ENCODE peak calls at places on chromosome 13, in eight cellular contexts. One of them, this sample, is unnamed.

GRCh38 chr13:31957772-31958171 is 73.8 kb upstream of the FRY start:
- DNase-seq in GM23338: no peak
- DNase-seq in EL: no peak
- DNase-seq in left cardiac atrium: no peak
- DNase-seq in lower leg skin: no peak
- DNase-seq in activated CD4-positive, alpha-beta T cell treated with anti-CD3 and anti-CD28 coated beads for 24 hours: no peak
- DNase-seq in heart right ventricle: no peak
- DNase-seq in posterior vena cava: no peak
- DNase-seq in this sample: no peak

GRCh38 chr13:97266734-97267417 is 44.7 kb downstream of the MBNL2 start:
- DNase-seq in posterior vena cava: no peak
- DNase-seq in GM23338: peak; percentile 36
- DNase-seq in lower leg skin: no peak
- DNase-seq in heart right ventricle: no peak
- DNase-seq in activated CD4-positive, alpha-beta T cell treated with anti-CD3 and anti-CD28 coated beads for 24 hours: no peak
- DNase-seq in EL: no peak
- DNase-seq in left cardiac atrium: no peak
- DNase-seq in this sample: no peak

GRCh38 chr13:85223883-85224656 is 575.1 kb downstream of the SLITRK6 start:
- DNase-seq in left cardiac atrium: no peak
- DNase-seq in activated CD4-positive, alpha-beta T cell treated with anti-CD3 and anti-CD28 coated beads for 24 hours: no peak
- DNase-seq in lower leg skin: no peak
- DNase-seq in heart right ventricle: no peak
- DNase-seq in posterior vena cava: no peak
- DNase-seq in GM23338: no peak
- DNase-seq in EL: no peak
- DNase-seq in this sample: no peak

GRCh38 chr13:53336441-53337160 is 308.0 kb downstream of the OLFM4 start:
- DNase-seq in left cardiac atrium: no peak
- DNase-seq in GM23338: no peak
- DNase-seq in posterior vena cava: no peak
- DNase-seq in heart right ventricle: no peak
- DNase-seq in activated CD4-positive, alpha-beta T cell treated with anti-CD3 and anti-CD28 coated beads for 24 hours: no peak
- DNase-seq in EL: no peak
- DNase-seq in lower leg skin: no peak
- DNase-seq in this sample: no peak

GRCh38 chr13:40146063-40146462 is 490.6 kb downstream of the COG6 start:
- DNase-seq in posterior vena cava: no peak
- DNase-seq in heart right ventricle: no peak
- DNase-seq in GM23338: peak; percentile 59
- DNase-seq in lower leg skin: no peak
- DNase-seq in left cardiac atrium: no peak
- DNase-seq in EL: no peak
- DNase-seq in activated CD4-positive, alpha-beta T cell treated with anti-CD3 and anti-CD28 coated beads for 24 hours: no peak
- DNase-seq in this sample: no peak

GRCh38 chr13:113116206-113116800 is 6.3 kb upstream of the F10 start:
- DNase-seq in heart right ventricle: no peak
- DNase-seq in posterior vena cava: no peak
- DNase-seq in left cardiac atrium: no peak
- DNase-seq in GM23338: no peak
- DNase-seq in EL: no peak
- DNase-seq in activated CD4-positive, alpha-beta T cell treated with anti-CD3 and anti-CD28 coated beads for 24 hours: no peak
- DNase-seq in lower leg skin: peak; percentile 31
- DNase-seq in this sample: no peak

GRCh38 chr13:112693831-112694497 is 4.1 kb downstream of the ATP11A start:
- DNase-seq in heart right ventricle: peak; percentile 69
- DNase-seq in posterior vena cava: peak; percentile 68
- DNase-seq in lower leg skin: peak; percentile 79
- DNase-seq in GM23338: no peak
- DNase-seq in left cardiac atrium: no peak
- DNase-seq in activated CD4-positive, alpha-beta T cell treated with anti-CD3 and anti-CD28 coated beads for 24 hours: no peak
- DNase-seq in EL: peak; percentile 74
- DNase-seq in this sample: peak; percentile 48

GRCh38 chr13:29523199-29523931 is 72.1 kb downstream of the SLC7A1 start:
- DNase-seq in left cardiac atrium: peak; percentile 79
- DNase-seq in EL: no peak
- DNase-seq in lower leg skin: no peak
- DNase-seq in GM23338: no peak
- DNase-seq in posterior vena cava: peak; percentile 92
- DNase-seq in heart right ventricle: peak; percentile 60
- DNase-seq in activated CD4-positive, alpha-beta T cell treated with anti-CD3 and anti-CD28 coated beads for 24 hours: no peak
- DNase-seq in this sample: no peak

GRCh38 chr13:26693749-26694463 is 66.7 kb downstream of the GPR12 start:
- DNase-seq in GM23338: peak; percentile 31
- DNase-seq in left cardiac atrium: no peak
- DNase-seq in heart right ventricle: no peak
- DNase-seq in lower leg skin: no peak
- DNase-seq in posterior vena cava: no peak
- DNase-seq in activated CD4-positive, alpha-beta T cell treated with anti-CD3 and anti-CD28 coated beads for 24 hours: no peak
- DNase-seq in EL: no peak
- DNase-seq in this sample: no peak

GRCh38 chr13:50357586-50358118 is 342.4 kb downstream of the KCNRG start:
- DNase-seq in heart right ventricle: peak; percentile 54
- DNase-seq in left cardiac atrium: peak; percentile 34
- DNase-seq in activated CD4-positive, alpha-beta T cell treated with anti-CD3 and anti-CD28 coated beads for 24 hours: no peak
- DNase-seq in lower leg skin: no peak
- DNase-seq in posterior vena cava: no peak
- DNase-seq in GM23338: no peak
- DNase-seq in EL: peak; percentile 63
- DNase-seq in this sample: no peak

GRCh38 chr13:94984974-94985373 is 272.6 kb upstream of the SOX21 start:
- DNase-seq in activated CD4-positive, alpha-beta T cell treated with anti-CD3 and anti-CD28 coated beads for 24 hours: no peak
- DNase-seq in EL: no peak
- DNase-seq in posterior vena cava: no peak
- DNase-seq in heart right ventricle: no peak
- DNase-seq in lower leg skin: no peak
- DNase-seq in left cardiac atrium: no peak
- DNase-seq in GM23338: no peak
- DNase-seq in this sample: no peak

GRCh38 chr13:48896312-48896711 is 79.4 kb upstream of the FNDC3A start:
- DNase-seq in posterior vena cava: no peak
- DNase-seq in EL: peak; percentile 56
- DNase-seq in activated CD4-positive, alpha-beta T cell treated with anti-CD3 and anti-CD28 coated beads for 24 hours: no peak
- DNase-seq in lower leg skin: no peak
- DNase-seq in heart right ventricle: no peak
- DNase-seq in left cardiac atrium: no peak
- DNase-seq in GM23338: no peak
- DNase-seq in this sample: no peak

GRCh38 chr13:39129253-39129652 is 91.0 kb downstream of the NHLRC3 start:
- DNase-seq in left cardiac atrium: no peak
- DNase-seq in posterior vena cava: no peak
- DNase-seq in EL: no peak
- DNase-seq in activated CD4-positive, alpha-beta T cell treated with anti-CD3 and anti-CD28 coated beads for 24 hours: no peak
- DNase-seq in heart right ventricle: no peak
- DNase-seq in GM23338: no peak
- DNase-seq in lower leg skin: no peak
- DNase-seq in this sample: no peak

GRCh38 chr13:91348906-91349435 is 1.5 kb downstream of the MIR17HG start:
- DNase-seq in heart right ventricle: peak; percentile 93
- DNase-seq in posterior vena cava: peak; percentile 98
- DNase-seq in activated CD4-positive, alpha-beta T cell treated with anti-CD3 and anti-CD28 coated beads for 24 hours: peak; percentile 87
- DNase-seq in left cardiac atrium: peak; percentile 93
- DNase-seq in EL: peak; percentile 82
- DNase-seq in lower leg skin: peak; percentile 98
- DNase-seq in GM23338: peak; percentile 84
- DNase-seq in this sample: peak; percentile 95

GRCh38 chr13:44938854-44939253 is 50.4 kb downstream of the NUFIP1 start:
- DNase-seq in GM23338: no peak
- DNase-seq in posterior vena cava: no peak
- DNase-seq in activated CD4-positive, alpha-beta T cell treated with anti-CD3 and anti-CD28 coated beads for 24 hours: no peak
- DNase-seq in EL: no peak
- DNase-seq in lower leg skin: no peak
- DNase-seq in left cardiac atrium: no peak
- DNase-seq in heart right ventricle: no peak
- DNase-seq in this sample: no peak

GRCh38 chr13:39253774-39254173 is 215.5 kb downstream of the NHLRC3 start:
- DNase-seq in heart right ventricle: no peak
- DNase-seq in GM23338: no peak
- DNase-seq in activated CD4-positive, alpha-beta T cell treated with anti-CD3 and anti-CD28 coated beads for 24 hours: no peak
- DNase-seq in left cardiac atrium: no peak
- DNase-seq in posterior vena cava: no peak
- DNase-seq in lower leg skin: no peak
- DNase-seq in EL: peak; percentile 78
- DNase-seq in this sample: no peak

GRCh38 chr13:49495783-49496762 is at the start of gene PHF11:
- DNase-seq in activated CD4-positive, alpha-beta T cell treated with anti-CD3 and anti-CD28 coated beads for 24 hours: peak; percentile 78
- DNase-seq in posterior vena cava: peak; percentile 95
- DNase-seq in heart right ventricle: peak; percentile 82
- DNase-seq in GM23338: peak; percentile 78
- DNase-seq in left cardiac atrium: peak; percentile 85
- DNase-seq in EL: peak; percentile 86
- DNase-seq in lower leg skin: peak; percentile 96
- DNase-seq in this sample: peak; percentile 89

GRCh38 chr13:113750554-113751399 is 8.2 kb upstream of the TMEM255B start:
- DNase-seq in activated CD4-positive, alpha-beta T cell treated with anti-CD3 and anti-CD28 coated beads for 24 hours: no peak
- DNase-seq in posterior vena cava: peak; percentile 30
- DNase-seq in lower leg skin: no peak
- DNase-seq in GM23338: no peak
- DNase-seq in left cardiac atrium: no peak
- DNase-seq in heart right ventricle: no peak
- DNase-seq in EL: no peak
- DNase-seq in this sample: peak; percentile 22

GRCh38 chr13:47250141-47250540 is 353.3 kb upstream of the HTR2A start:
- DNase-seq in lower leg skin: no peak
- DNase-seq in left cardiac atrium: peak; percentile 20
- DNase-seq in GM23338: no peak
- DNase-seq in activated CD4-positive, alpha-beta T cell treated with anti-CD3 and anti-CD28 coated beads for 24 hours: no peak
- DNase-seq in heart right ventricle: no peak
- DNase-seq in EL: peak; percentile 26
- DNase-seq in posterior vena cava: no peak
- DNase-seq in this sample: no peak

GRCh38 chr13:27549406-27549981 is 70.8 kb downstream of the LNX2 start:
- DNase-seq in GM23338: no peak
- DNase-seq in lower leg skin: no peak
- DNase-seq in heart right ventricle: no peak
- DNase-seq in activated CD4-positive, alpha-beta T cell treated with anti-CD3 and anti-CD28 coated beads for 24 hours: no peak
- DNase-seq in left cardiac atrium: no peak
- DNase-seq in posterior vena cava: no peak
- DNase-seq in EL: no peak
- DNase-seq in this sample: no peak

GRCh38 chr13:19056355-19056880 is 125.2 kb downstream of the TUBA3C start:
- DNase-seq in left cardiac atrium: no peak
- DNase-seq in activated CD4-positive, alpha-beta T cell treated with anti-CD3 and anti-CD28 coated beads for 24 hours: no peak
- DNase-seq in EL: no peak
- DNase-seq in heart right ventricle: no peak
- DNase-seq in lower leg skin: no peak
- DNase-seq in GM23338: no peak
- DNase-seq in posterior vena cava: no peak
- DNase-seq in this sample: no peak

GRCh38 chr13:29961036-29961685 is 110.7 kb upstream of the UBL3 start:
- DNase-seq in EL: no peak
- DNase-seq in heart right ventricle: no peak
- DNase-seq in lower leg skin: no peak
- DNase-seq in activated CD4-positive, alpha-beta T cell treated with anti-CD3 and anti-CD28 coated beads for 24 hours: no peak
- DNase-seq in left cardiac atrium: no peak
- DNase-seq in posterior vena cava: no peak
- DNase-seq in GM23338: no peak
- DNase-seq in this sample: no peak

GRCh38 chr13:45325806-45326205 is 15.2 kb downstream of the TPT1 start:
- DNase-seq in heart right ventricle: peak; percentile 84
- DNase-seq in GM23338: no peak
- DNase-seq in lower leg skin: no peak
- DNase-seq in left cardiac atrium: peak; percentile 60
- DNase-seq in activated CD4-positive, alpha-beta T cell treated with anti-CD3 and anti-CD28 coated beads for 24 hours: no peak
- DNase-seq in posterior vena cava: peak; percentile 82
- DNase-seq in EL: peak; percentile 90
- DNase-seq in this sample: no peak

GRCh38 chr13:42970824-42971669 is 21.0 kb downstream of the EPSTI1 start:
- DNase-seq in left cardiac atrium: no peak
- DNase-seq in lower leg skin: no peak
- DNase-seq in posterior vena cava: no peak
- DNase-seq in activated CD4-positive, alpha-beta T cell treated with anti-CD3 and anti-CD28 coated beads for 24 hours: no peak
- DNase-seq in GM23338: peak; percentile 86
- DNase-seq in heart right ventricle: no peak
- DNase-seq in EL: peak; percentile 78
- DNase-seq in this sample: no peak

This sample was measured in aorta.